ENCODE peak calls at places on chromosome 21, in seven cellular contexts. M is astrocyte, P is astrocyte of the cerebellum, L is breast epithelium, X is fibroblast of lung, Y is gastrocnemius medialis, N is tibial artery. Q is an unnamed sample.

GRCh38 chr21:29299906-29300546 is 1.3 kb downstream of the BACH1 start:
- DNase-seq in M (peak), P (peak), L (no peak), X (peak), Y (peak), N (peak), Q (no peak)

GRCh38 chr21:29170935-29171334 is 40.5 kb downstream of the MAP3K7CL start:
- DNase-seq in M (no peak), P (no peak), L (no peak), X (no peak), Y (no peak), N (no peak), Q (no peak)

GRCh38 chr21:29656504-29657227 is 283.1 kb downstream of the GRIK1 start:
- DNase-seq in M (peak), P (peak), L (no peak), X (peak), Y (no peak), N (no peak), Q (no peak)

GRCh38 chr21:17925900-17926299 is 106.7 kb upstream of the C21orf91 start:
- DNase-seq in M (no peak), P (no peak), L (no peak), X (peak), Y (no peak), N (no peak), Q (no peak)

GRCh38 chr21:15445327-15445726 is 284.5 kb upstream of the USP25 start:
- DNase-seq in M (no peak), P (no peak), L (no peak), X (no peak), Y (no peak), N (no peak), Q (no peak)

GRCh38 chr21:32475162-32475812 is 62.8 kb downstream of the EVA1C start:
- DNase-seq in M (peak), P (no peak), L (no peak), X (peak), Y (no peak), N (no peak), Q (no peak)

GRCh38 chr21:39088831-39089380 is 94.3 kb downstream of the PSMG1 start:
- DNase-seq in M (peak), P (no peak), L (no peak), X (peak), Y (no peak), N (peak), Q (no peak)

GRCh38 chr21:43916691-43917514 is 51.9 kb downstream of the AGPAT3 start:
- DNase-seq in M (no peak), P (no peak), L (no peak), X (no peak), Y (no peak), N (no peak), Q (no peak)

GRCh38 chr21:18369115-18369514 is 34.5 kb downstream of the TMPRSS15 start:
- DNase-seq in M (no peak), P (peak), L (no peak), X (peak), Y (no peak), N (no peak), Q (no peak)

GRCh38 chr21:15967661-15968060 is 237.9 kb downstream of the USP25 start:
- DNase-seq in M (peak), P (peak), L (no peak), X (peak), Y (no peak), N (no peak), Q (no peak)

GRCh38 chr21:29007801-29008200 is 11.3 kb downstream of the RWDD2B start:
- DNase-seq in M (no peak), P (no peak), L (no peak), X (no peak), Y (no peak), N (no peak), Q (no peak)

GRCh38 chr21:43868461-43868860 is 3.4 kb downstream of the AGPAT3 start:
- DNase-seq in M (no peak), P (no peak), L (no peak), X (no peak), Y (no peak), N (no peak), Q (no peak)

GRCh38 chr21:15005391-15005790 is 59.4 kb downstream of the NRIP1 start:
- DNase-seq in M (no peak), P (no peak), L (no peak), X (no peak), Y (no peak), N (no peak), Q (no peak)

GRCh38 chr21:29441651-29442050 is 142.9 kb downstream of the BACH1 start:
- DNase-seq in M (peak), P (peak), L (no peak), X (peak), Y (no peak), N (no peak), Q (no peak)

GRCh38 chr21:31514598-31514997 is 144.9 kb upstream of the SOD1 start:
- DNase-seq in M (peak), P (no peak), L (no peak), X (peak), Y (no peak), N (no peak), Q (no peak)

GRCh38 chr21:14875704-14876364 is 189.0 kb downstream of the NRIP1 start:
- DNase-seq in M (no peak), P (no peak), L (no peak), X (peak), Y (no peak), N (no peak), Q (no peak)

GRCh38 chr21:27814226-27814625 is 847.3 kb upstream of the ADAMTS5 start:
- DNase-seq in M (no peak), P (no peak), L (no peak), X (no peak), Y (no peak), N (no peak), Q (no peak)

GRCh38 chr21:28663111-28663693 is 329.5 kb downstream of the LTN1 start:
- DNase-seq in M (no peak), P (no peak), L (no peak), X (no peak), Y (no peak), N (peak), Q (no peak)

DNA sequence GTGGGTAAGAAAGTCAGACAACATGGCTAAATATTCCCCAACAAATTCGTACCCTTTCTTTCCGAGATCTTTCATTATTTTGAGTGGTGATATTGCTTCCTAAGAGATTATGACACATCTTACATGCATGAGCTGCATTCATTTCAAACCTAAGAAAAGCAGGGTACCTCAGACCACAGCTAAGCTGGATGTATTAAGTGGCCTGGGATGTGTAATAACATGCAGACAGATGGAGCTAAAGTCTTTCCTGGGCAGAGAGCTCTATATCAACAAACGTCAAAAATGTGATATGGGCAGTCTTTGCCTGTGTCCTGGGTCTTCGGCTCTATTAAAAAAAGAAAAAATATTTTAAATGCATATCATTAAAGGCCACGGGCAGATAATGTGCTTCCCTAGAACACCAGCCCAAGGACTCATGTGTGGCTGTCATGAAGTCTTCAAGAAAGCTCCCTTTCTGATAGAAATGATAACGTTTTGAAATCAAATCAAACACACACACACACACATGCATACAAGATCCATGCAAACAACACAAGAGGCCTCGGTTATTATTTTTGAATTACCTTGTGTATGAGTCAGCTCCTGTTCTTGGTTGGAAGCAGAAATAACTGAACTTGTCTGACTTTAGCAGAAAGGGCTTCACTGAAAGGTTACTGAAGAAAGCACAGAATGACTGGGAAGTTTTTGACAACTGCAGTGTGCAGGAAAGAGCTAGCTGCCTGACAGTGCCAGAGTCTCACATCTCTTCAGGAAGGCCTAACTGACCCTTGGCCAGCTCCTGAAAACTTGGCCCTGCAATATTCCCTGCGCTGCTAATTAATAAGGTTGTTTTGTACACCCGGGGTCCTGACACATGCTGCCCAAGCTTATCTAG is 231.2 kb downstream of the DSCAM start:
- DNase-seq in M (peak), P (no peak), L (no peak), X (peak), Y (no peak), N (no peak), Q (no peak)
- TF ChIP-seq CTCF in M (no peak), P (no peak), L (no peak), X (no peak), Y (no peak), N (no peak), Q (no peak)

DNA sequence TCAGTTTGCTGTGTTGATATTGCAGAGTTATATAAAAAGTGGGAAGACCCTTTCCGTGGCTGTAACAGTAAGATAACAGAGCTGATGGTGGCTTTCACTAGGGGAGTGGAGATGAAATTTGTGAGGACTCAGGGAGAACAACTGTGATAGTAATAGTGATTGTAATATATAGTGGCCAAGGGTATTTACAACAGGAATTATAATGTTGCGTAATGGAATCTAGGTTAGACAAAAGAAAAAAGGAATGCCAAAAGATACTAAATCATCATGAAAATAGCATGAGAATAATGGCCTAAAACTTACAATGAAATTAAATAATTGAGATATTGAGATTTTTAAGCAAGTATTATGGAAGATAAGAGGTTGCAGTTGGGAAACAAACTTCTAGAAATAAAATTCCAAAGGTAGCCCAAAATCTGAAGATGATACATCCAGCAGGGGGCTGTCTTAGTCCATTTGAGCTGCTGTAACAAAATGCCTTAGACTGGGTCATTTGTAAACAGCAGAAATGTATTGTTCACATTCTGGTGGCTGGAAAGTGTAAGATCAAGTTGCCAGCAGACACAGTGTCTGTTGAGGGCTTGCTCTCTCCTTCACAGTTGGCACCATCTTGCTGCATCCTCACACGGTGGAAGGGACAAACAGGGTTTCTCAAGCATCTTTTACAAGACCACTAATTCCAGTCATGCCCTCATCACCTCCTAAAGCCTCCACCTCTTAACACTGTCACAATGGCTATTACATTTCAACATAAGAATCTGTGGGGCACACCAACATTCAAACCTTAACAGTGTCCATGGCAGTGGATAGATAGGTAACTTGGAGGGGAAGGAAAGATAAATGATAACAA is 711.2 kb downstream of the MRPL39 start:
- DNase-seq in M (peak), P (peak), L (no peak), X (peak), Y (no peak), N (no peak), Q (no peak)
- TF ChIP-seq CTCF in M (peak), P (peak), L (no peak), X (peak), Y (no peak), N (no peak), Q (no peak)

GRCh38 chr21:41932191-41932575 is 21.6 kb downstream of the C2CD2 start:
- DNase-seq in M (peak), P (peak), L (no peak), X (peak), Y (no peak), N (no peak), Q (no peak)
- TF ChIP-seq CTCF in M (peak), P (peak), L (no peak), X (peak), Y (no peak), N (no peak), Q (no peak)

DNA sequence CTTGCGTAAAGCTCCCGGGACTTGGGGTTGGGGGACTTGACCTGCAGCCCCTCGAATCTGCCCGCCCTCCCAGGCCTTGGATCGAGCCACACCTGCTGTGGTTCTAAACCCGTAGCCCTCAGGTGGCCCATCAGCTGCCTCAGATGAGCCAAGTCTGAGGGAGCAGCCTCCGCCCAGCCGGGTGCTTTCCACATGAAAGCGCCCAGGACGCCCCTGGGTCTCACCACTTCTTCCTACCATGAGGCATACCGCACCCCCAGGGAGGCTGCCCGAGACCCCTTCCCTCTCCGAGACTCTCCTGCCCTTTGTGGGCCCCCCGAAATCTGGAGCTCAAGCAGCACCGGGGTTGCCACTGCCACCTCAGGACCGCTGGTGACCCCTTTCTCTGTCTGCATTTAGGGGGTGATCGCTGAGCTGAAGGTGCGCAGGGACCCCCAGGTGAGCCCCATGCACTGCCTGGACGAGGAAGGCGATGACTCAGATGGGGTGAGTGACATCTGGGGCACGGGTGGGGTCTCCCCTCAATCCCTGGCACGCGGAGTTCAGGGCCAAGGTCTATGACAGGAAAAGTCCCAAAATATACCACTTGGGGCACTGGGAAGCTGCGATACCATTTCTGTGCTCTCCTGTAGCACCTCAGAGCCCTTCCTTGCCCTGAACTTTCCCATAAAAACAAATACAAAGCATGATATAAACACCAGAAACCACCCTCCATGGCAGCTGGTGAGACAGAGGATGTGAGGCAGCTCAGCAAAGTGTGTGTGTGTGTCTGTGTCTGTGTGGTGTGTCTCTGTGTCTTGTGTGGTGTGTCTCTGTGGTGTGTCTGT is 68.5 kb downstream of the SLC19A1 start:
- DNase-seq in M (no peak), P (no peak), L (no peak), X (no peak), Y (no peak), N (no peak), Q (no peak)
- TF ChIP-seq CTCF in M (no peak), P (no peak), L (no peak), X (no peak), Y (no peak), N (no peak), Q (no peak)

DNA sequence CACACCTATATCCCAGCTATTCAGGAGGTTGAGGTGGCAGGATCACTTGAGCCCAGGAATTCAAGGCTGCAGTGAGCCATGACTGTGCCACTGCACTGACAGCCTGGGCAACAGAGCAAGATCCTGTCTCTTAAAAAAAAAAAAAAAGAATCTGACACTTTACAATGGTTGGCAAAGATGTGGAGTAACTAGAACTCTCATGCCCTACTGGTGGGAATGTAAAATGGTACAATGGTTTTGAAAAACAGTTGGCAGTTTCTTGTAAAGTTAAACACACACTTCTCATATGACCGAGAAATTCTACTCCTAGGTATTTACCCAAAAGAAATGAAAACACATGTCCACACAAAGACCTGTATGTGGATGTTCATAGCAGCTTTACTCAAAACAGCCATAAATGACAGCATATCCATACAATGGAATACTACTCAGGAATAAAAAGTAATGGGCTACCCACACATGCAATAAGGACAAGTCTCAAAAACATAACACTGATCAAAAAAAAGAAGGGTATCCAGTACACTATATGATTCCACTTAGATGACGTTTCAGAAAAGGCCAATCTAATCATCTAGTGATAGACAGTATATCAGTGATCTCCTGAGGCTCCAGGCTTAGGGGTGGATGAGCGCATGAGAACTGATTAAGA is 58.1 kb downstream of the HLCS start:
- DNase-seq in M (peak), P (no peak), L (no peak), X (peak), Y (no peak), N (no peak), Q (no peak)
- TF ChIP-seq CTCF in M (no peak), P (no peak), L (no peak), X (peak), Y (no peak), N (no peak), Q (no peak)

GRCh38 chr21:21614966-21615365 is 616.8 kb downstream of the NCAM2 start:
- DNase-seq in M (no peak), P (no peak), L (no peak), X (no peak), Y (no peak), N (no peak), Q (no peak)
- TF ChIP-seq CTCF in M (no peak), P (no peak), L (no peak), X (no peak), Y (no peak), N (no peak), Q (no peak)

DNA sequence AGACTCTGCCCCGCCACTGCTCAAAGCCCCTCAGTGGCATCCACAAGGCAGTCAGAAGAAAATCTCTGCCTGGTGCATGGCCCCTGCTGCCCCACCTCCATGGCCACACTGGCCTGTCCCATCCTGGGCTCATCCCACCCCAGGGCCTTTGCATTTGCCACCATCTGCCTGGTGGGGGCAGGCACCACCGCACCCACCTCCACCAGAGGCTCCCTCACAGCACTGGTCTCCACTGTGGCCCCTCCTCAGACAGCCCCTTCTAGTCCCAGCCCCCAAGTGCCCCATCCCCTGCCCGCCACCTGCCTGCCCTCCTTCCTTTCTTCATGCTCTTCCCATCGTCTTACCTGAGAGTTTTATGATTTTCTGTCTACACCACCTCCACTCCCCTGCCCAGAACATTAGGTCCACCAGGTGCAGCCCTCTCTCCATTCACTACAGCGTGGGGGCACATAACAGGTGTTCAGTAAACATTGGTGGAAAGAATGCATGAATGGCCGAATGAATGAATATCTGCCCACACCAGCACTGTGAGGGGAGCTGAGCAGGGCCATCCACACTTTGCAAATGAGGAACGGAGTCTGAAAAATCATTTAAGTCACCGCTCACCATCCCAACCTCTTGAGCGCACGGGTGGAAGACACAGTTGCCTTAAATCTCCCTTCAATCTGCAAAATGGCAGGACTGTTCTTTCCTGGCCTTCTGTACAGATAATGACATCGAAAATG is 2.1 kb downstream of the PRDM15 start:
- DNase-seq in M (no peak), P (no peak), L (no peak), X (no peak), Y (no peak), N (no peak), Q (no peak)
- TF ChIP-seq CTCF in M (no peak), P (no peak), L (no peak), X (no peak), Y (no peak), N (no peak), Q (no peak)

GRCh38 chr21:33478858-33479678 is 706 bp downstream of the TMEM50B start:
- DNase-seq in M (peak), P (no peak), L (no peak), X (peak), Y (peak), N (no peak), Q (no peak)
- TF ChIP-seq CTCF in M (no peak), P (no peak), L (no peak), X (peak), Y (no peak), N (no peak), Q (no peak)

Q was measured in omental fat pad.